ENCODE peak calls at places on chromosomes 12 and 14, in ten cellular contexts. One of them, this sample, is unnamed.

GRCh38 chr12:30624009-30624408 is 71.7 kb downstream of the IPO8 start:
- DNase-seq in stimulated activated naive B cell treated with anti-CD40 and anti-IgM and Interleukin-4, amounts not matched to agents 10 μg/mL and 1 μg/mL and 100 μg/mL, for 72 hours: no peak
- DNase-seq in A549: no peak
- DNase-seq in thoracic aorta: no peak
- DNase-seq in NCI-H187: no peak
- DNase-seq in adrenal gland: no peak
- DNase-seq in activated CD4-positive, alpha-beta T cell treated with anti-CD3 and anti-CD28 coated beads, Interleukin-2, amount 10 ng/mL, durations not matched to agents 7 days and 5 days: no peak
- DNase-seq in stimulated activated CD4-positive, alpha-beta T cell treated with anti-CD3 and anti-CD28 coated beads, Interleukin-1b, Interleukin-23, amount 100 ng/mL, for 48 hours: no peak
- DNase-seq in amniotic stem cell: no peak
- DNase-seq in stimulated activated CD8-positive, alpha-beta memory T cell treated with anti-CD3 and anti-CD28 coated beads, Interleukin-4, amount 100 ng/mL, for 1 hour: no peak
- DNase-seq in this sample: no peak

GRCh38 chr14:75315143-75315542 is 36.5 kb downstream of the FOS start:
- DNase-seq in amniotic stem cell: peak; percentile 36
- DNase-seq in stimulated activated CD4-positive, alpha-beta T cell treated with anti-CD3 and anti-CD28 coated beads, Interleukin-1b, Interleukin-23, amount 100 ng/mL, for 48 hours: no peak
- DNase-seq in activated CD4-positive, alpha-beta T cell treated with anti-CD3 and anti-CD28 coated beads, Interleukin-2, amount 10 ng/mL, durations not matched to agents 7 days and 5 days: no peak
- DNase-seq in stimulated activated CD8-positive, alpha-beta memory T cell treated with anti-CD3 and anti-CD28 coated beads, Interleukin-4, amount 100 ng/mL, for 1 hour: no peak
- DNase-seq in NCI-H187: no peak
- DNase-seq in A549: no peak
- DNase-seq in stimulated activated naive B cell treated with anti-CD40 and anti-IgM and Interleukin-4, amounts not matched to agents 10 μg/mL and 1 μg/mL and 100 μg/mL, for 72 hours: no peak
- DNase-seq in thoracic aorta: no peak
- DNase-seq in adrenal gland: peak; percentile 82
- DNase-seq in this sample: no peak

GRCh38 chr12:55797068-55797467 is 20.5 kb downstream of the SARNP start:
- DNase-seq in stimulated activated CD4-positive, alpha-beta T cell treated with anti-CD3 and anti-CD28 coated beads, Interleukin-1b, Interleukin-23, amount 100 ng/mL, for 48 hours: no peak
- DNase-seq in stimulated activated CD8-positive, alpha-beta memory T cell treated with anti-CD3 and anti-CD28 coated beads, Interleukin-4, amount 100 ng/mL, for 1 hour: no peak
- DNase-seq in amniotic stem cell: no peak
- DNase-seq in stimulated activated naive B cell treated with anti-CD40 and anti-IgM and Interleukin-4, amounts not matched to agents 10 μg/mL and 1 μg/mL and 100 μg/mL, for 72 hours: no peak
- DNase-seq in activated CD4-positive, alpha-beta T cell treated with anti-CD3 and anti-CD28 coated beads, Interleukin-2, amount 10 ng/mL, durations not matched to agents 7 days and 5 days: peak; percentile 32
- DNase-seq in A549: peak; percentile 65
- DNase-seq in adrenal gland: no peak
- DNase-seq in thoracic aorta: no peak
- DNase-seq in NCI-H187: peak; percentile 2
- DNase-seq in this sample: no peak

GRCh38 chr12:79380402-79380801 is 310.4 kb downstream of the PAWR start:
- DNase-seq in A549: no peak
- DNase-seq in adrenal gland: no peak
- DNase-seq in stimulated activated CD8-positive, alpha-beta memory T cell treated with anti-CD3 and anti-CD28 coated beads, Interleukin-4, amount 100 ng/mL, for 1 hour: no peak
- DNase-seq in NCI-H187: no peak
- DNase-seq in activated CD4-positive, alpha-beta T cell treated with anti-CD3 and anti-CD28 coated beads, Interleukin-2, amount 10 ng/mL, durations not matched to agents 7 days and 5 days: no peak
- DNase-seq in stimulated activated CD4-positive, alpha-beta T cell treated with anti-CD3 and anti-CD28 coated beads, Interleukin-1b, Interleukin-23, amount 100 ng/mL, for 48 hours: no peak
- DNase-seq in thoracic aorta: no peak
- DNase-seq in stimulated activated naive B cell treated with anti-CD40 and anti-IgM and Interleukin-4, amounts not matched to agents 10 μg/mL and 1 μg/mL and 100 μg/mL, for 72 hours: no peak
- DNase-seq in amniotic stem cell: no peak
- DNase-seq in this sample: no peak

GRCh38 chr12:97404549-97404948 is 58.1 kb upstream of the RMST start:
- DNase-seq in stimulated activated naive B cell treated with anti-CD40 and anti-IgM and Interleukin-4, amounts not matched to agents 10 μg/mL and 1 μg/mL and 100 μg/mL, for 72 hours: peak; percentile 7
- DNase-seq in NCI-H187: peak; percentile 41
- DNase-seq in stimulated activated CD8-positive, alpha-beta memory T cell treated with anti-CD3 and anti-CD28 coated beads, Interleukin-4, amount 100 ng/mL, for 1 hour: no peak
- DNase-seq in thoracic aorta: no peak
- DNase-seq in A549: peak; percentile 63
- DNase-seq in amniotic stem cell: no peak
- DNase-seq in adrenal gland: peak; percentile 65
- DNase-seq in activated CD4-positive, alpha-beta T cell treated with anti-CD3 and anti-CD28 coated beads, Interleukin-2, amount 10 ng/mL, durations not matched to agents 7 days and 5 days: no peak
- DNase-seq in stimulated activated CD4-positive, alpha-beta T cell treated with anti-CD3 and anti-CD28 coated beads, Interleukin-1b, Interleukin-23, amount 100 ng/mL, for 48 hours: no peak
- DNase-seq in this sample: peak; percentile 19

GRCh38 chr14:32256606-32257005 is 53.5 kb upstream of the RNU6-8 start:
- DNase-seq in thoracic aorta: no peak
- DNase-seq in stimulated activated naive B cell treated with anti-CD40 and anti-IgM and Interleukin-4, amounts not matched to agents 10 μg/mL and 1 μg/mL and 100 μg/mL, for 72 hours: no peak
- DNase-seq in adrenal gland: no peak
- DNase-seq in stimulated activated CD4-positive, alpha-beta T cell treated with anti-CD3 and anti-CD28 coated beads, Interleukin-1b, Interleukin-23, amount 100 ng/mL, for 48 hours: no peak
- DNase-seq in NCI-H187: no peak
- DNase-seq in stimulated activated CD8-positive, alpha-beta memory T cell treated with anti-CD3 and anti-CD28 coated beads, Interleukin-4, amount 100 ng/mL, for 1 hour: no peak
- DNase-seq in A549: no peak
- DNase-seq in activated CD4-positive, alpha-beta T cell treated with anti-CD3 and anti-CD28 coated beads, Interleukin-2, amount 10 ng/mL, durations not matched to agents 7 days and 5 days: no peak
- DNase-seq in amniotic stem cell: no peak
- DNase-seq in this sample: no peak

GRCh38 chr12:56053407-56053893 is 11.7 kb downstream of the RPS26 start:
- DNase-seq in adrenal gland: no peak
- DNase-seq in activated CD4-positive, alpha-beta T cell treated with anti-CD3 and anti-CD28 coated beads, Interleukin-2, amount 10 ng/mL, durations not matched to agents 7 days and 5 days: no peak
- DNase-seq in amniotic stem cell: no peak
- DNase-seq in stimulated activated CD8-positive, alpha-beta memory T cell treated with anti-CD3 and anti-CD28 coated beads, Interleukin-4, amount 100 ng/mL, for 1 hour: no peak
- DNase-seq in NCI-H187: no peak
- DNase-seq in stimulated activated naive B cell treated with anti-CD40 and anti-IgM and Interleukin-4, amounts not matched to agents 10 μg/mL and 1 μg/mL and 100 μg/mL, for 72 hours: no peak
- DNase-seq in thoracic aorta: no peak
- DNase-seq in A549: no peak
- DNase-seq in stimulated activated CD4-positive, alpha-beta T cell treated with anti-CD3 and anti-CD28 coated beads, Interleukin-1b, Interleukin-23, amount 100 ng/mL, for 48 hours: no peak
- DNase-seq in this sample: no peak

GRCh38 chr14:101130861-101131260 is 227.3 kb upstream of the RTL1 start:
- DNase-seq in activated CD4-positive, alpha-beta T cell treated with anti-CD3 and anti-CD28 coated beads, Interleukin-2, amount 10 ng/mL, durations not matched to agents 7 days and 5 days: no peak
- DNase-seq in stimulated activated naive B cell treated with anti-CD40 and anti-IgM and Interleukin-4, amounts not matched to agents 10 μg/mL and 1 μg/mL and 100 μg/mL, for 72 hours: no peak
- DNase-seq in thoracic aorta: no peak
- DNase-seq in A549: no peak
- DNase-seq in amniotic stem cell: no peak
- DNase-seq in stimulated activated CD8-positive, alpha-beta memory T cell treated with anti-CD3 and anti-CD28 coated beads, Interleukin-4, amount 100 ng/mL, for 1 hour: no peak
- DNase-seq in adrenal gland: peak; percentile 35
- DNase-seq in stimulated activated CD4-positive, alpha-beta T cell treated with anti-CD3 and anti-CD28 coated beads, Interleukin-1b, Interleukin-23, amount 100 ng/mL, for 48 hours: no peak
- DNase-seq in NCI-H187: no peak
- DNase-seq in this sample: no peak

GRCh38 chr14:100841445-100842403 is 15.8 kb downstream of the MEG3 start:
- DNase-seq in activated CD4-positive, alpha-beta T cell treated with anti-CD3 and anti-CD28 coated beads, Interleukin-2, amount 10 ng/mL, durations not matched to agents 7 days and 5 days: no peak
- DNase-seq in thoracic aorta: no peak
- DNase-seq in NCI-H187: no peak
- DNase-seq in adrenal gland: no peak
- DNase-seq in stimulated activated naive B cell treated with anti-CD40 and anti-IgM and Interleukin-4, amounts not matched to agents 10 μg/mL and 1 μg/mL and 100 μg/mL, for 72 hours: no peak
- DNase-seq in stimulated activated CD8-positive, alpha-beta memory T cell treated with anti-CD3 and anti-CD28 coated beads, Interleukin-4, amount 100 ng/mL, for 1 hour: no peak
- DNase-seq in stimulated activated CD4-positive, alpha-beta T cell treated with anti-CD3 and anti-CD28 coated beads, Interleukin-1b, Interleukin-23, amount 100 ng/mL, for 48 hours: no peak
- DNase-seq in amniotic stem cell: no peak
- DNase-seq in A549: no peak
- DNase-seq in this sample: no peak

GRCh38 chr14:71290960-71291466 is 383.8 kb downstream of the PCNX1 start:
- DNase-seq in adrenal gland: peak; percentile 72
- DNase-seq in thoracic aorta: no peak
- DNase-seq in stimulated activated CD4-positive, alpha-beta T cell treated with anti-CD3 and anti-CD28 coated beads, Interleukin-1b, Interleukin-23, amount 100 ng/mL, for 48 hours: peak; percentile 76
- DNase-seq in NCI-H187: no peak
- DNase-seq in amniotic stem cell: no peak
- DNase-seq in activated CD4-positive, alpha-beta T cell treated with anti-CD3 and anti-CD28 coated beads, Interleukin-2, amount 10 ng/mL, durations not matched to agents 7 days and 5 days: peak; percentile 14
- DNase-seq in stimulated activated naive B cell treated with anti-CD40 and anti-IgM and Interleukin-4, amounts not matched to agents 10 μg/mL and 1 μg/mL and 100 μg/mL, for 72 hours: peak; percentile 45
- DNase-seq in A549: peak; percentile 46
- DNase-seq in stimulated activated CD8-positive, alpha-beta memory T cell treated with anti-CD3 and anti-CD28 coated beads, Interleukin-4, amount 100 ng/mL, for 1 hour: no peak
- DNase-seq in this sample: peak; percentile 54

GRCh38 chr14:67941456-67942018 is 122.0 kb downstream of the RAD51B start:
- DNase-seq in NCI-H187: no peak
- DNase-seq in stimulated activated naive B cell treated with anti-CD40 and anti-IgM and Interleukin-4, amounts not matched to agents 10 μg/mL and 1 μg/mL and 100 μg/mL, for 72 hours: no peak
- DNase-seq in amniotic stem cell: no peak
- DNase-seq in A549: peak; percentile 11
- DNase-seq in stimulated activated CD8-positive, alpha-beta memory T cell treated with anti-CD3 and anti-CD28 coated beads, Interleukin-4, amount 100 ng/mL, for 1 hour: no peak
- DNase-seq in adrenal gland: no peak
- DNase-seq in stimulated activated CD4-positive, alpha-beta T cell treated with anti-CD3 and anti-CD28 coated beads, Interleukin-1b, Interleukin-23, amount 100 ng/mL, for 48 hours: no peak
- DNase-seq in thoracic aorta: no peak
- DNase-seq in activated CD4-positive, alpha-beta T cell treated with anti-CD3 and anti-CD28 coated beads, Interleukin-2, amount 10 ng/mL, durations not matched to agents 7 days and 5 days: no peak
- DNase-seq in this sample: no peak

GRCh38 chr12:57063991-57064725 is 14.2 kb upstream of the MYO1A start:
- DNase-seq in thoracic aorta: no peak
- DNase-seq in stimulated activated CD4-positive, alpha-beta T cell treated with anti-CD3 and anti-CD28 coated beads, Interleukin-1b, Interleukin-23, amount 100 ng/mL, for 48 hours: peak; percentile 57
- DNase-seq in amniotic stem cell: no peak
- DNase-seq in adrenal gland: no peak
- DNase-seq in stimulated activated CD8-positive, alpha-beta memory T cell treated with anti-CD3 and anti-CD28 coated beads, Interleukin-4, amount 100 ng/mL, for 1 hour: no peak
- DNase-seq in activated CD4-positive, alpha-beta T cell treated with anti-CD3 and anti-CD28 coated beads, Interleukin-2, amount 10 ng/mL, durations not matched to agents 7 days and 5 days: peak; percentile 78
- DNase-seq in NCI-H187: no peak
- DNase-seq in stimulated activated naive B cell treated with anti-CD40 and anti-IgM and Interleukin-4, amounts not matched to agents 10 μg/mL and 1 μg/mL and 100 μg/mL, for 72 hours: no peak
- DNase-seq in A549: no peak
- DNase-seq in this sample: peak; percentile 60

GRCh38 chr12:43094886-43095285 is 457.1 kb downstream of the ADAMTS20 start:
- DNase-seq in stimulated activated CD8-positive, alpha-beta memory T cell treated with anti-CD3 and anti-CD28 coated beads, Interleukin-4, amount 100 ng/mL, for 1 hour: no peak
- DNase-seq in NCI-H187: no peak
- DNase-seq in activated CD4-positive, alpha-beta T cell treated with anti-CD3 and anti-CD28 coated beads, Interleukin-2, amount 10 ng/mL, durations not matched to agents 7 days and 5 days: no peak
- DNase-seq in stimulated activated CD4-positive, alpha-beta T cell treated with anti-CD3 and anti-CD28 coated beads, Interleukin-1b, Interleukin-23, amount 100 ng/mL, for 48 hours: no peak
- DNase-seq in stimulated activated naive B cell treated with anti-CD40 and anti-IgM and Interleukin-4, amounts not matched to agents 10 μg/mL and 1 μg/mL and 100 μg/mL, for 72 hours: no peak
- DNase-seq in thoracic aorta: no peak
- DNase-seq in A549: no peak
- DNase-seq in adrenal gland: no peak
- DNase-seq in amniotic stem cell: no peak
- DNase-seq in this sample: no peak

GRCh38 chr14:99468836-99469592 is 11.6 kb downstream of the SETD3 start:
- DNase-seq in stimulated activated naive B cell treated with anti-CD40 and anti-IgM and Interleukin-4, amounts not matched to agents 10 μg/mL and 1 μg/mL and 100 μg/mL, for 72 hours: no peak
- DNase-seq in activated CD4-positive, alpha-beta T cell treated with anti-CD3 and anti-CD28 coated beads, Interleukin-2, amount 10 ng/mL, durations not matched to agents 7 days and 5 days: no peak
- DNase-seq in A549: no peak
- DNase-seq in stimulated activated CD4-positive, alpha-beta T cell treated with anti-CD3 and anti-CD28 coated beads, Interleukin-1b, Interleukin-23, amount 100 ng/mL, for 48 hours: no peak
- DNase-seq in thoracic aorta: no peak
- DNase-seq in NCI-H187: peak; percentile 16
- DNase-seq in adrenal gland: no peak
- DNase-seq in amniotic stem cell: no peak
- DNase-seq in stimulated activated CD8-positive, alpha-beta memory T cell treated with anti-CD3 and anti-CD28 coated beads, Interleukin-4, amount 100 ng/mL, for 1 hour: no peak
- DNase-seq in this sample: no peak

GRCh38 chr14:57533214-57533613 is 39.6 kb upstream of the CCDC198 start:
- DNase-seq in stimulated activated CD4-positive, alpha-beta T cell treated with anti-CD3 and anti-CD28 coated beads, Interleukin-1b, Interleukin-23, amount 100 ng/mL, for 48 hours: peak; percentile 4
- DNase-seq in NCI-H187: no peak
- DNase-seq in adrenal gland: no peak
- DNase-seq in stimulated activated CD8-positive, alpha-beta memory T cell treated with anti-CD3 and anti-CD28 coated beads, Interleukin-4, amount 100 ng/mL, for 1 hour: no peak
- DNase-seq in amniotic stem cell: no peak
- DNase-seq in thoracic aorta: no peak
- DNase-seq in activated CD4-positive, alpha-beta T cell treated with anti-CD3 and anti-CD28 coated beads, Interleukin-2, amount 10 ng/mL, durations not matched to agents 7 days and 5 days: peak; percentile 18
- DNase-seq in stimulated activated naive B cell treated with anti-CD40 and anti-IgM and Interleukin-4, amounts not matched to agents 10 μg/mL and 1 μg/mL and 100 μg/mL, for 72 hours: no peak
- DNase-seq in A549: peak; percentile 36
- DNase-seq in this sample: no peak

GRCh38 chr14:70714055-70714550 is 72.4 kb downstream of the TTC9 start:
- DNase-seq in stimulated activated CD4-positive, alpha-beta T cell treated with anti-CD3 and anti-CD28 coated beads, Interleukin-1b, Interleukin-23, amount 100 ng/mL, for 48 hours: peak; percentile 4
- DNase-seq in stimulated activated naive B cell treated with anti-CD40 and anti-IgM and Interleukin-4, amounts not matched to agents 10 μg/mL and 1 μg/mL and 100 μg/mL, for 72 hours: no peak
- DNase-seq in amniotic stem cell: peak; percentile 12
- DNase-seq in stimulated activated CD8-positive, alpha-beta memory T cell treated with anti-CD3 and anti-CD28 coated beads, Interleukin-4, amount 100 ng/mL, for 1 hour: peak; percentile 30
- DNase-seq in NCI-H187: peak; percentile 26
- DNase-seq in A549: peak; percentile 70
- DNase-seq in adrenal gland: peak; percentile 64
- DNase-seq in thoracic aorta: no peak
- DNase-seq in activated CD4-positive, alpha-beta T cell treated with anti-CD3 and anti-CD28 coated beads, Interleukin-2, amount 10 ng/mL, durations not matched to agents 7 days and 5 days: peak; percentile 64
- DNase-seq in this sample: peak; percentile 40

GRCh38 chr12:3730111-3730510 is 22.8 kb downstream of the CRACR2A start:
- DNase-seq in NCI-H187: no peak
- DNase-seq in thoracic aorta: no peak
- DNase-seq in amniotic stem cell: no peak
- DNase-seq in A549: no peak
- DNase-seq in adrenal gland: no peak
- DNase-seq in stimulated activated CD8-positive, alpha-beta memory T cell treated with anti-CD3 and anti-CD28 coated beads, Interleukin-4, amount 100 ng/mL, for 1 hour: no peak
- DNase-seq in stimulated activated naive B cell treated with anti-CD40 and anti-IgM and Interleukin-4, amounts not matched to agents 10 μg/mL and 1 μg/mL and 100 μg/mL, for 72 hours: no peak
- DNase-seq in activated CD4-positive, alpha-beta T cell treated with anti-CD3 and anti-CD28 coated beads, Interleukin-2, amount 10 ng/mL, durations not matched to agents 7 days and 5 days: no peak
- DNase-seq in stimulated activated CD4-positive, alpha-beta T cell treated with anti-CD3 and anti-CD28 coated beads, Interleukin-1b, Interleukin-23, amount 100 ng/mL, for 48 hours: no peak
- DNase-seq in this sample: no peak

GRCh38 chr14:96264850-96265249 is 8.8 kb downstream of the BDKRB1 start:
- DNase-seq in adrenal gland: peak; percentile 28
- DNase-seq in NCI-H187: no peak
- DNase-seq in activated CD4-positive, alpha-beta T cell treated with anti-CD3 and anti-CD28 coated beads, Interleukin-2, amount 10 ng/mL, durations not matched to agents 7 days and 5 days: no peak
- DNase-seq in stimulated activated CD8-positive, alpha-beta memory T cell treated with anti-CD3 and anti-CD28 coated beads, Interleukin-4, amount 100 ng/mL, for 1 hour: no peak
- DNase-seq in amniotic stem cell: no peak
- DNase-seq in stimulated activated naive B cell treated with anti-CD40 and anti-IgM and Interleukin-4, amounts not matched to agents 10 μg/mL and 1 μg/mL and 100 μg/mL, for 72 hours: no peak
- DNase-seq in thoracic aorta: no peak
- DNase-seq in stimulated activated CD4-positive, alpha-beta T cell treated with anti-CD3 and anti-CD28 coated beads, Interleukin-1b, Interleukin-23, amount 100 ng/mL, for 48 hours: no peak
- DNase-seq in A549: peak; percentile 41
- DNase-seq in this sample: no peak

GRCh38 chr12:57452937-57453509 is 2.1 kb upstream of the INHBE start:
- DNase-seq in adrenal gland: peak; percentile 93
- DNase-seq in A549: peak; percentile 84
- DNase-seq in thoracic aorta: no peak
- DNase-seq in activated CD4-positive, alpha-beta T cell treated with anti-CD3 and anti-CD28 coated beads, Interleukin-2, amount 10 ng/mL, durations not matched to agents 7 days and 5 days: peak; percentile 59
- DNase-seq in stimulated activated naive B cell treated with anti-CD40 and anti-IgM and Interleukin-4, amounts not matched to agents 10 μg/mL and 1 μg/mL and 100 μg/mL, for 72 hours: peak; percentile 68
- DNase-seq in amniotic stem cell: peak; percentile 58
- DNase-seq in stimulated activated CD4-positive, alpha-beta T cell treated with anti-CD3 and anti-CD28 coated beads, Interleukin-1b, Interleukin-23, amount 100 ng/mL, for 48 hours: peak; percentile 55
- DNase-seq in stimulated activated CD8-positive, alpha-beta memory T cell treated with anti-CD3 and anti-CD28 coated beads, Interleukin-4, amount 100 ng/mL, for 1 hour: no peak
- DNase-seq in NCI-H187: peak; percentile 45
- DNase-seq in this sample: no peak

GRCh38 chr12:110345963-110346362 is 57.5 kb downstream of the ANAPC7 start:
- DNase-seq in amniotic stem cell: no peak
- DNase-seq in adrenal gland: peak; percentile 48
- DNase-seq in NCI-H187: no peak
- DNase-seq in activated CD4-positive, alpha-beta T cell treated with anti-CD3 and anti-CD28 coated beads, Interleukin-2, amount 10 ng/mL, durations not matched to agents 7 days and 5 days: no peak
- DNase-seq in stimulated activated CD4-positive, alpha-beta T cell treated with anti-CD3 and anti-CD28 coated beads, Interleukin-1b, Interleukin-23, amount 100 ng/mL, for 48 hours: no peak
- DNase-seq in thoracic aorta: no peak
- DNase-seq in stimulated activated naive B cell treated with anti-CD40 and anti-IgM and Interleukin-4, amounts not matched to agents 10 μg/mL and 1 μg/mL and 100 μg/mL, for 72 hours: no peak
- DNase-seq in A549: no peak
- DNase-seq in stimulated activated CD8-positive, alpha-beta memory T cell treated with anti-CD3 and anti-CD28 coated beads, Interleukin-4, amount 100 ng/mL, for 1 hour: no peak
- DNase-seq in this sample: no peak

GRCh38 chr14:77023001-77023996 is 5.2 kb downstream of the IRF2BPL start:
- DNase-seq in NCI-H187: no peak
- DNase-seq in stimulated activated CD8-positive, alpha-beta memory T cell treated with anti-CD3 and anti-CD28 coated beads, Interleukin-4, amount 100 ng/mL, for 1 hour: no peak
- DNase-seq in amniotic stem cell: no peak
- DNase-seq in thoracic aorta: no peak
- DNase-seq in activated CD4-positive, alpha-beta T cell treated with anti-CD3 and anti-CD28 coated beads, Interleukin-2, amount 10 ng/mL, durations not matched to agents 7 days and 5 days: no peak
- DNase-seq in A549: peak; percentile 75
- DNase-seq in stimulated activated CD4-positive, alpha-beta T cell treated with anti-CD3 and anti-CD28 coated beads, Interleukin-1b, Interleukin-23, amount 100 ng/mL, for 48 hours: peak; percentile 51
- DNase-seq in stimulated activated naive B cell treated with anti-CD40 and anti-IgM and Interleukin-4, amounts not matched to agents 10 μg/mL and 1 μg/mL and 100 μg/mL, for 72 hours: no peak
- DNase-seq in adrenal gland: peak; percentile 72
- DNase-seq in this sample: no peak

GRCh38 chr14:93525691-93526451 is 95.1 kb downstream of the UNC79 start:
- DNase-seq in stimulated activated CD4-positive, alpha-beta T cell treated with anti-CD3 and anti-CD28 coated beads, Interleukin-1b, Interleukin-23, amount 100 ng/mL, for 48 hours: no peak
- DNase-seq in stimulated activated CD8-positive, alpha-beta memory T cell treated with anti-CD3 and anti-CD28 coated beads, Interleukin-4, amount 100 ng/mL, for 1 hour: no peak
- DNase-seq in thoracic aorta: no peak
- DNase-seq in NCI-H187: no peak
- DNase-seq in activated CD4-positive, alpha-beta T cell treated with anti-CD3 and anti-CD28 coated beads, Interleukin-2, amount 10 ng/mL, durations not matched to agents 7 days and 5 days: no peak
- DNase-seq in amniotic stem cell: no peak
- DNase-seq in stimulated activated naive B cell treated with anti-CD40 and anti-IgM and Interleukin-4, amounts not matched to agents 10 μg/mL and 1 μg/mL and 100 μg/mL, for 72 hours: no peak
- DNase-seq in adrenal gland: no peak
- DNase-seq in A549: no peak
- DNase-seq in this sample: no peak

GRCh38 chr14:105843444-105844046 is 317.2 kb downstream of the TMEM121 start:
- DNase-seq in thoracic aorta: no peak
- DNase-seq in stimulated activated CD4-positive, alpha-beta T cell treated with anti-CD3 and anti-CD28 coated beads, Interleukin-1b, Interleukin-23, amount 100 ng/mL, for 48 hours: no peak
- DNase-seq in stimulated activated CD8-positive, alpha-beta memory T cell treated with anti-CD3 and anti-CD28 coated beads, Interleukin-4, amount 100 ng/mL, for 1 hour: no peak
- DNase-seq in adrenal gland: peak; percentile 41
- DNase-seq in amniotic stem cell: no peak
- DNase-seq in A549: no peak
- DNase-seq in NCI-H187: no peak
- DNase-seq in stimulated activated naive B cell treated with anti-CD40 and anti-IgM and Interleukin-4, amounts not matched to agents 10 μg/mL and 1 μg/mL and 100 μg/mL, for 72 hours: no peak
- DNase-seq in activated CD4-positive, alpha-beta T cell treated with anti-CD3 and anti-CD28 coated beads, Interleukin-2, amount 10 ng/mL, durations not matched to agents 7 days and 5 days: no peak
- DNase-seq in this sample: no peak

GRCh38 chr12:124930576-124930975 is 16.1 kb upstream of the UBC start:
- DNase-seq in amniotic stem cell: no peak
- DNase-seq in stimulated activated CD8-positive, alpha-beta memory T cell treated with anti-CD3 and anti-CD28 coated beads, Interleukin-4, amount 100 ng/mL, for 1 hour: no peak
- DNase-seq in activated CD4-positive, alpha-beta T cell treated with anti-CD3 and anti-CD28 coated beads, Interleukin-2, amount 10 ng/mL, durations not matched to agents 7 days and 5 days: no peak
- DNase-seq in stimulated activated naive B cell treated with anti-CD40 and anti-IgM and Interleukin-4, amounts not matched to agents 10 μg/mL and 1 μg/mL and 100 μg/mL, for 72 hours: no peak
- DNase-seq in NCI-H187: no peak
- DNase-seq in A549: no peak
- DNase-seq in stimulated activated CD4-positive, alpha-beta T cell treated with anti-CD3 and anti-CD28 coated beads, Interleukin-1b, Interleukin-23, amount 100 ng/mL, for 48 hours: no peak
- DNase-seq in adrenal gland: no peak
- DNase-seq in thoracic aorta: no peak
- DNase-seq in this sample: no peak

GRCh38 chr14:21525995-21526671 is at the start of gene SALL2:
- DNase-seq in adrenal gland: peak; percentile 86
- DNase-seq in activated CD4-positive, alpha-beta T cell treated with anti-CD3 and anti-CD28 coated beads, Interleukin-2, amount 10 ng/mL, durations not matched to agents 7 days and 5 days: peak; percentile 62
- DNase-seq in stimulated activated CD8-positive, alpha-beta memory T cell treated with anti-CD3 and anti-CD28 coated beads, Interleukin-4, amount 100 ng/mL, for 1 hour: peak; percentile 14
- DNase-seq in stimulated activated naive B cell treated with anti-CD40 and anti-IgM and Interleukin-4, amounts not matched to agents 10 μg/mL and 1 μg/mL and 100 μg/mL, for 72 hours: no peak
- DNase-seq in stimulated activated CD4-positive, alpha-beta T cell treated with anti-CD3 and anti-CD28 coated beads, Interleukin-1b, Interleukin-23, amount 100 ng/mL, for 48 hours: peak; percentile 68
- DNase-seq in amniotic stem cell: no peak
- DNase-seq in NCI-H187: peak; percentile 94
- DNase-seq in thoracic aorta: peak; percentile 36
- DNase-seq in A549: peak; percentile 31
- DNase-seq in this sample: peak; percentile 49

GRCh38 chr12:32666510-32666909 is 12.6 kb upstream of the DNM1L start:
- DNase-seq in adrenal gland: no peak
- DNase-seq in activated CD4-positive, alpha-beta T cell treated with anti-CD3 and anti-CD28 coated beads, Interleukin-2, amount 10 ng/mL, durations not matched to agents 7 days and 5 days: no peak
- DNase-seq in stimulated activated CD8-positive, alpha-beta memory T cell treated with anti-CD3 and anti-CD28 coated beads, Interleukin-4, amount 100 ng/mL, for 1 hour: no peak
- DNase-seq in amniotic stem cell: no peak
- DNase-seq in thoracic aorta: no peak
- DNase-seq in stimulated activated naive B cell treated with anti-CD40 and anti-IgM and Interleukin-4, amounts not matched to agents 10 μg/mL and 1 μg/mL and 100 μg/mL, for 72 hours: no peak
- DNase-seq in stimulated activated CD4-positive, alpha-beta T cell treated with anti-CD3 and anti-CD28 coated beads, Interleukin-1b, Interleukin-23, amount 100 ng/mL, for 48 hours: no peak
- DNase-seq in NCI-H187: no peak
- DNase-seq in A549: no peak
- DNase-seq in this sample: no peak

GRCh38 chr12:79885956-79886490 is 48.9 kb downstream of the PPP1R12A start:
- DNase-seq in amniotic stem cell: no peak
- DNase-seq in A549: no peak
- DNase-seq in thoracic aorta: no peak
- DNase-seq in stimulated activated CD4-positive, alpha-beta T cell treated with anti-CD3 and anti-CD28 coated beads, Interleukin-1b, Interleukin-23, amount 100 ng/mL, for 48 hours: no peak
- DNase-seq in stimulated activated naive B cell treated with anti-CD40 and anti-IgM and Interleukin-4, amounts not matched to agents 10 μg/mL and 1 μg/mL and 100 μg/mL, for 72 hours: no peak
- DNase-seq in NCI-H187: no peak
- DNase-seq in adrenal gland: no peak
- DNase-seq in activated CD4-positive, alpha-beta T cell treated with anti-CD3 and anti-CD28 coated beads, Interleukin-2, amount 10 ng/mL, durations not matched to agents 7 days and 5 days: no peak
- DNase-seq in stimulated activated CD8-positive, alpha-beta memory T cell treated with anti-CD3 and anti-CD28 coated beads, Interleukin-4, amount 100 ng/mL, for 1 hour: no peak
- DNase-seq in this sample: no peak

GRCh38 chr12:90234455-90234854 is 525.8 kb upstream of the ATP2B1 start:
- DNase-seq in stimulated activated naive B cell treated with anti-CD40 and anti-IgM and Interleukin-4, amounts not matched to agents 10 μg/mL and 1 μg/mL and 100 μg/mL, for 72 hours: no peak
- DNase-seq in A549: peak; percentile 24
- DNase-seq in adrenal gland: no peak
- DNase-seq in amniotic stem cell: no peak
- DNase-seq in stimulated activated CD8-positive, alpha-beta memory T cell treated with anti-CD3 and anti-CD28 coated beads, Interleukin-4, amount 100 ng/mL, for 1 hour: no peak
- DNase-seq in stimulated activated CD4-positive, alpha-beta T cell treated with anti-CD3 and anti-CD28 coated beads, Interleukin-1b, Interleukin-23, amount 100 ng/mL, for 48 hours: no peak
- DNase-seq in NCI-H187: no peak
- DNase-seq in activated CD4-positive, alpha-beta T cell treated with anti-CD3 and anti-CD28 coated beads, Interleukin-2, amount 10 ng/mL, durations not matched to agents 7 days and 5 days: no peak
- DNase-seq in thoracic aorta: no peak
- DNase-seq in this sample: no peak